ENCODE peak calls at places on chromosomes 3 and 15, in six cellular contexts. One of them, this sample, is unnamed.

GRCh38 chr3:168273917-168274316 is 178.2 kb upstream of the GOLIM4 start:
- DNase-seq in nephron progenitor cell: no peak
- DNase-seq in DMS53: no peak
- DNase-seq in NCI-H1417: no peak
- DNase-seq in mammary epithelial cell: no peak
- DNase-seq in effector memory CD8-positive, alpha-beta T cell: no peak
- DNase-seq in this sample: no peak

GRCh38 chr3:41652931-41653330 is 309.0 kb downstream of the ULK4 start:
- DNase-seq in nephron progenitor cell: no peak
- DNase-seq in DMS53: no peak
- DNase-seq in NCI-H1417: no peak
- DNase-seq in mammary epithelial cell: peak
- DNase-seq in effector memory CD8-positive, alpha-beta T cell: no peak
- DNase-seq in this sample: no peak

GRCh38 chr15:76678766-76679165 is 226.4 kb downstream of the SCAPER start:
- DNase-seq in nephron progenitor cell: no peak
- DNase-seq in DMS53: no peak
- DNase-seq in NCI-H1417: no peak
- DNase-seq in mammary epithelial cell: no peak
- DNase-seq in effector memory CD8-positive, alpha-beta T cell: no peak
- DNase-seq in this sample: no peak

GRCh38 chr15:25611603-25612002 is 172.8 kb upstream of the UBE3A start:
- DNase-seq in nephron progenitor cell: no peak
- DNase-seq in DMS53: no peak
- DNase-seq in NCI-H1417: no peak
- DNase-seq in mammary epithelial cell: no peak
- DNase-seq in effector memory CD8-positive, alpha-beta T cell: no peak
- DNase-seq in this sample: peak

GRCh38 chr3:127628788-127629456 is at the start of gene PODXL2:
- DNase-seq in nephron progenitor cell: peak
- DNase-seq in DMS53: peak
- DNase-seq in NCI-H1417: peak
- DNase-seq in mammary epithelial cell: peak
- DNase-seq in effector memory CD8-positive, alpha-beta T cell: peak
- DNase-seq in this sample: peak

GRCh38 chr3:168249048-168249538 is 153.4 kb upstream of the GOLIM4 start:
- DNase-seq in nephron progenitor cell: no peak
- DNase-seq in DMS53: peak
- DNase-seq in NCI-H1417: peak
- DNase-seq in mammary epithelial cell: peak
- DNase-seq in effector memory CD8-positive, alpha-beta T cell: no peak
- DNase-seq in this sample: no peak

GRCh38 chr3:106359692-106360091 is 490.9 kb upstream of the CBLB start:
- DNase-seq in nephron progenitor cell: no peak
- DNase-seq in DMS53: no peak
- DNase-seq in NCI-H1417: no peak
- DNase-seq in mammary epithelial cell: no peak
- DNase-seq in effector memory CD8-positive, alpha-beta T cell: no peak
- DNase-seq in this sample: no peak

GRCh38 chr15:99720533-99720932 is 12.7 kb downstream of the LYSMD4 start:
- DNase-seq in nephron progenitor cell: no peak
- DNase-seq in DMS53: no peak
- DNase-seq in NCI-H1417: no peak
- DNase-seq in mammary epithelial cell: no peak
- DNase-seq in effector memory CD8-positive, alpha-beta T cell: no peak
- DNase-seq in this sample: no peak

GRCh38 chr3:65894679-65895078 is 144.0 kb downstream of the MAGI1 start:
- DNase-seq in nephron progenitor cell: no peak
- DNase-seq in DMS53: no peak
- DNase-seq in NCI-H1417: no peak
- DNase-seq in mammary epithelial cell: peak
- DNase-seq in effector memory CD8-positive, alpha-beta T cell: no peak
- DNase-seq in this sample: no peak

GRCh38 chr3:130609166-130609574 is 92.2 kb downstream of the COL6A6 start:
- DNase-seq in nephron progenitor cell: no peak
- DNase-seq in DMS53: no peak
- DNase-seq in NCI-H1417: no peak
- DNase-seq in mammary epithelial cell: no peak
- DNase-seq in effector memory CD8-positive, alpha-beta T cell: no peak
- DNase-seq in this sample: peak

GRCh38 chr15:75425966-75426500 is 25.5 kb downstream of the SIN3A start:
- DNase-seq in nephron progenitor cell: no peak
- DNase-seq in DMS53: no peak
- DNase-seq in NCI-H1417: no peak
- DNase-seq in mammary epithelial cell: no peak
- DNase-seq in effector memory CD8-positive, alpha-beta T cell: no peak
- DNase-seq in this sample: no peak

GRCh38 chr3:57797701-57798487 is 41.8 kb downstream of the SLMAP start:
- DNase-seq in nephron progenitor cell: no peak
- DNase-seq in DMS53: peak
- DNase-seq in NCI-H1417: no peak
- DNase-seq in mammary epithelial cell: no peak
- DNase-seq in effector memory CD8-positive, alpha-beta T cell: no peak
- DNase-seq in this sample: no peak

GRCh38 chr3:46845397-46845859 is 17.8 kb downstream of the MYL3 start:
- DNase-seq in nephron progenitor cell: peak
- DNase-seq in DMS53: peak
- DNase-seq in NCI-H1417: no peak
- DNase-seq in mammary epithelial cell: peak
- DNase-seq in effector memory CD8-positive, alpha-beta T cell: no peak
- DNase-seq in this sample: peak

GRCh38 chr3:42117175-42118008 is 26.2 kb downstream of the TRAK1 start:
- DNase-seq in nephron progenitor cell: no peak
- DNase-seq in DMS53: peak
- DNase-seq in NCI-H1417: no peak
- DNase-seq in mammary epithelial cell: peak
- DNase-seq in effector memory CD8-positive, alpha-beta T cell: no peak
- DNase-seq in this sample: peak

GRCh38 chr15:63035977-63036376 is 6.6 kb upstream of the TPM1 start:
- DNase-seq in nephron progenitor cell: no peak
- DNase-seq in DMS53: no peak
- DNase-seq in NCI-H1417: no peak
- DNase-seq in mammary epithelial cell: no peak
- DNase-seq in effector memory CD8-positive, alpha-beta T cell: no peak
- DNase-seq in this sample: no peak

GRCh38 chr3:165800970-165801369 is 36.3 kb downstream of the BCHE start:
- DNase-seq in nephron progenitor cell: no peak
- DNase-seq in DMS53: peak
- DNase-seq in NCI-H1417: peak
- DNase-seq in mammary epithelial cell: no peak
- DNase-seq in effector memory CD8-positive, alpha-beta T cell: no peak
- DNase-seq in this sample: no peak

GRCh38 chr3:183378008-183378407 is 50.4 kb downstream of the MCF2L2 start:
- DNase-seq in nephron progenitor cell: no peak
- DNase-seq in DMS53: peak
- DNase-seq in NCI-H1417: peak
- DNase-seq in mammary epithelial cell: no peak
- DNase-seq in effector memory CD8-positive, alpha-beta T cell: no peak
- DNase-seq in this sample: no peak

GRCh38 chr3:194276768-194277546 is 74.2 kb downstream of the CPN2 start:
- DNase-seq in nephron progenitor cell: peak
- DNase-seq in DMS53: no peak
- DNase-seq in NCI-H1417: no peak
- DNase-seq in mammary epithelial cell: no peak
- DNase-seq in effector memory CD8-positive, alpha-beta T cell: no peak
- DNase-seq in this sample: no peak

GRCh38 chr3:196111939-196112386 is 30.1 kb upstream of the TFRC start:
- DNase-seq in nephron progenitor cell: no peak
- DNase-seq in DMS53: no peak
- DNase-seq in NCI-H1417: no peak
- DNase-seq in mammary epithelial cell: no peak
- DNase-seq in effector memory CD8-positive, alpha-beta T cell: no peak
- DNase-seq in this sample: no peak

GRCh38 chr3:50288387-50289007 is 3.7 kb downstream of the IFRD2 start:
- DNase-seq in nephron progenitor cell: no peak
- DNase-seq in DMS53: no peak
- DNase-seq in NCI-H1417: no peak
- DNase-seq in mammary epithelial cell: no peak
- DNase-seq in effector memory CD8-positive, alpha-beta T cell: no peak
- DNase-seq in this sample: no peak

This sample was measured in posterior vena cava.